ENCODE peak calls at places on chromosome 1, in eight cellular contexts. Y is NCI-H146; U is mesendoderm; B is EH; X is GF-D8; Q is stimulated activated CD4-positive, alpha-beta T cell treated with anti-CD3 and anti-CD28 coated beads, TNF-alpha, amount 100 ng/mL, for 1 hour; Z is fibroblast of lung; W is germinal center. L is an unnamed sample.
A peak's percentile ranks its signal among the peaks of the same experiment; 100 is the strongest.

GRCh38 chr1:47587891-47588582 is 150.2 kb downstream of the FOXD2 start:
- DNase-seq in Y (no peak), X (no peak), W (no peak), Q (no peak), Z (no peak), B (no peak), U (peak; percentile 42), L (peak; percentile 36)

GRCh38 chr1:111921948-111922347 is 67.5 kb downstream of the KCND3 start:
- DNase-seq in W (no peak), Q (no peak), U (no peak), X (no peak), Y (no peak), B (no peak), Z (no peak), L (no peak)

GRCh38 chr1:58447047-58447446 is 99.5 kb downstream of the OMA1 start:
- DNase-seq in X (no peak), W (no peak), Y (no peak), B (no peak), Q (no peak), Z (no peak), U (no peak), L (no peak)

GRCh38 chr1:118688891-118689290 is 299.3 kb downstream of the TBX15 start:
- DNase-seq in U (no peak), Y (peak; percentile 11), Z (no peak), Q (no peak), X (no peak), W (no peak), B (no peak), L (no peak)

GRCh38 chr1:77704736-77705135 is 22.3 kb upstream of the ZZZ3 start:
- DNase-seq in Q (no peak), X (no peak), B (no peak), Z (no peak), W (no peak), Y (no peak), U (no peak), L (no peak)

GRCh38 chr1:7501259-7501560 is 269.9 kb upstream of the VAMP3 start:
- DNase-seq in U (no peak), Q (no peak), W (no peak), Y (no peak), B (no peak), X (no peak), Z (no peak), L (no peak)

GRCh38 chr1:163082971-163083370 is 13.8 kb downstream of the RGS4 start:
- DNase-seq in U (no peak), Y (no peak), X (no peak), W (no peak), B (no peak), Z (no peak), Q (no peak), L (no peak)

GRCh38 chr1:36829951-36830350 is 204.4 kb downstream of the GRIK3 start:
- DNase-seq in W (no peak), X (no peak), Q (no peak), Y (no peak), U (no peak), Z (no peak), B (no peak), L (no peak)

GRCh38 chr1:36542962-36543515 is 60.3 kb upstream of the CSF3R start:
- DNase-seq in W (no peak), X (no peak), Z (no peak), B (no peak), Q (no peak), Y (peak; percentile 35), U (peak; percentile 64), L (no peak)

GRCh38 chr1:221740260-221740830 is 1.5 kb downstream of the DUSP10 start:
- DNase-seq in X (no peak), Z (no peak), Q (no peak), B (no peak), Y (peak; percentile 31), W (peak; percentile 8), U (no peak), L (no peak)